ENCODE peak calls at places on chromosomes 6 and 20, in seven cellular contexts. A, B, G, Y, D, K and H are unnamed samples.
A peak's percentile ranks its signal among the peaks of the same experiment; 100 is the strongest.

GRCh38 chr20:38730989-38731737 is 6.9 kb downstream of the SLC32A1 start:
- DNase-seq in A (no peak), G (no peak), D (no peak), Y (peak; percentile 92), B (no peak), K (peak; percentile 92), H (peak; percentile 66)

GRCh38 chr20:62737271-62737761 is 28.7 kb downstream of the NTSR1 start:
- DNase-seq in Y (peak; percentile 81), D (no peak), A (no peak), G (no peak), B (no peak), K (no peak), H (no peak)

GRCh38 chr6:166611631-166612030 is 15.4 kb downstream of the RPS6KA2 start:
- DNase-seq in Y (peak; percentile 79), D (no peak), K (no peak), G (no peak), A (no peak), B (no peak), H (no peak)

GRCh38 chr6:124795879-124796838 is 166.1 kb upstream of the RNF217 start:
- DNase-seq in A (peak; percentile 8), G (no peak), Y (no peak), K (peak; percentile 19), B (peak; percentile 10), D (peak; percentile 7), H (no peak)

GRCh38 chr6:166360243-166361079 is 18.1 kb upstream of the SFT2D1 start:
- DNase-seq in B (no peak), G (no peak), Y (no peak), A (no peak), D (no peak), K (no peak), H (no peak)

GRCh38 chr6:4936681-4937041 is 67.2 kb downstream of the RPP40 start:
- DNase-seq in D (no peak), G (no peak), K (no peak), B (no peak), Y (no peak), A (peak; percentile 30), H (no peak)

GRCh38 chr6:2843138-2843740 is 1.6 kb upstream of the SERPINB1 start:
- DNase-seq in D (no peak), A (no peak), Y (peak; percentile 54), G (no peak), K (no peak), B (no peak), H (peak; percentile 28)

GRCh38 chr6:95227301-95227700 is 350.0 kb upstream of the MANEA start:
- DNase-seq in Y (no peak), A (no peak), D (no peak), G (no peak), K (no peak), B (no peak), H (no peak)

GRCh38 chr6:137013738-137014602 is 30.8 kb downstream of the IL20RA start:
- DNase-seq in K (no peak), Y (no peak), G (no peak), D (no peak), B (no peak), A (peak; percentile 81), H (no peak)

GRCh38 chr20:33679758-33680485 is 5.7 kb upstream of the NECAB3 start:
- DNase-seq in G (no peak), A (no peak), Y (no peak), B (no peak), D (no peak), K (no peak), H (no peak)

GRCh38 chr20:46576774-46577395 is 26.4 kb upstream of the OCSTAMP start:
- DNase-seq in K (no peak), Y (peak; percentile 52), B (no peak), D (no peak), A (no peak), G (no peak), H (no peak)

GRCh38 chr20:1323256-1323655 is 5.7 kb downstream of the SDCBP2 start:
- DNase-seq in D (no peak), G (no peak), Y (peak; percentile 72), K (no peak), B (no peak), A (no peak), H (no peak)

GRCh38 chr6:118784641-118785164 is 109.2 kb upstream of the ASF1A start:
- DNase-seq in K (no peak), A (no peak), G (no peak), Y (no peak), B (no peak), D (no peak), H (no peak)

GRCh38 chr6:143060354-143060805 is 309 bp upstream of the AIG1 start:
- DNase-seq in G (peak; percentile 62), Y (peak; percentile 95), B (peak; percentile 61), D (peak; percentile 50), K (peak; percentile 76), A (peak; percentile 63), H (peak; percentile 80)

GRCh38 chr20:51760905-51761544 is 7.2 kb downstream of the ATP9A start:
- DNase-seq in K (peak; percentile 75), D (no peak), G (peak; percentile 71), B (peak; percentile 23), Y (no peak), A (no peak), H (no peak)

GRCh38 chr6:43855247-43855646 is 85.2 kb downstream of the VEGFA start:
- DNase-seq in A (no peak), G (no peak), D (no peak), K (no peak), B (no peak), Y (no peak), H (no peak)

GRCh38 chr20:50323777-50324604 is 133.4 kb downstream of the CEBPB start:
- DNase-seq in A (no peak), K (no peak), B (no peak), D (no peak), Y (peak; percentile 50), G (no peak), H (no peak)